ENCODE peak calls at places on chromosomes 3 and 15, in eight cellular contexts. One of them, this sample, is unnamed.

GRCh38 chr15:66387176-66388056 is 704 bp downstream of the MAP2K1 start:
- DNase-seq in GM19239: no peak
- DNase-seq in T-helper 2 cell: peak; percentile 76
- DNase-seq in HT-29: peak; percentile 81
- DNase-seq in dorsolateral prefrontal cortex: peak; percentile 62
- DNase-seq in GM04504: no peak
- DNase-seq in stimulated activated CD8-positive, alpha-beta memory T cell treated with anti-CD3 and anti-CD28 coated beads, Interleukin-2, amount 100 ng/mL, for 1 hour: peak; percentile 50
- DNase-seq in NCI-H1436: peak; percentile 19
- DNase-seq in this sample: peak; percentile 79

GRCh38 chr15:83108266-83109219 is 1.1 kb downstream of the TM6SF1 start:
- DNase-seq in GM19239: peak; percentile 55
- DNase-seq in dorsolateral prefrontal cortex: peak; percentile 52
- DNase-seq in NCI-H1436: no peak
- DNase-seq in HT-29: no peak
- DNase-seq in stimulated activated CD8-positive, alpha-beta memory T cell treated with anti-CD3 and anti-CD28 coated beads, Interleukin-2, amount 100 ng/mL, for 1 hour: no peak
- DNase-seq in T-helper 2 cell: peak; percentile 65
- DNase-seq in GM04504: no peak
- DNase-seq in this sample: peak; percentile 33

GRCh38 chr3:50260027-50260941 is 8.7 kb upstream of the SEMA3B start:
- DNase-seq in HT-29: peak; percentile 82
- DNase-seq in GM04504: peak; percentile 79
- DNase-seq in T-helper 2 cell: peak; percentile 83
- DNase-seq in NCI-H1436: peak; percentile 56
- DNase-seq in stimulated activated CD8-positive, alpha-beta memory T cell treated with anti-CD3 and anti-CD28 coated beads, Interleukin-2, amount 100 ng/mL, for 1 hour: peak; percentile 63
- DNase-seq in dorsolateral prefrontal cortex: peak; percentile 97
- DNase-seq in GM19239: peak; percentile 99
- DNase-seq in this sample: peak; percentile 86

GRCh38 chr3:168977696-168978374 is 685.7 kb downstream of the MECOM start:
- DNase-seq in HT-29: no peak
- DNase-seq in T-helper 2 cell: no peak
- DNase-seq in dorsolateral prefrontal cortex: no peak
- DNase-seq in stimulated activated CD8-positive, alpha-beta memory T cell treated with anti-CD3 and anti-CD28 coated beads, Interleukin-2, amount 100 ng/mL, for 1 hour: no peak
- DNase-seq in GM19239: no peak
- DNase-seq in GM04504: no peak
- DNase-seq in NCI-H1436: no peak
- DNase-seq in this sample: no peak

GRCh38 chr3:178658694-178659315 is 122.6 kb downstream of the KCNMB2 start:
- DNase-seq in GM19239: no peak
- DNase-seq in stimulated activated CD8-positive, alpha-beta memory T cell treated with anti-CD3 and anti-CD28 coated beads, Interleukin-2, amount 100 ng/mL, for 1 hour: no peak
- DNase-seq in T-helper 2 cell: no peak
- DNase-seq in dorsolateral prefrontal cortex: no peak
- DNase-seq in HT-29: no peak
- DNase-seq in GM04504: no peak
- DNase-seq in NCI-H1436: no peak
- DNase-seq in this sample: no peak

GRCh38 chr3:106088270-106088669 is 219.5 kb upstream of the CBLB start:
- DNase-seq in GM04504: no peak
- DNase-seq in stimulated activated CD8-positive, alpha-beta memory T cell treated with anti-CD3 and anti-CD28 coated beads, Interleukin-2, amount 100 ng/mL, for 1 hour: no peak
- DNase-seq in T-helper 2 cell: no peak
- DNase-seq in NCI-H1436: no peak
- DNase-seq in dorsolateral prefrontal cortex: no peak
- DNase-seq in HT-29: no peak
- DNase-seq in GM19239: no peak
- DNase-seq in this sample: no peak

GRCh38 chr3:18122264-18122663 is 302.9 kb downstream of the SATB1 start:
- DNase-seq in NCI-H1436: no peak
- DNase-seq in stimulated activated CD8-positive, alpha-beta memory T cell treated with anti-CD3 and anti-CD28 coated beads, Interleukin-2, amount 100 ng/mL, for 1 hour: no peak
- DNase-seq in GM19239: no peak
- DNase-seq in HT-29: no peak
- DNase-seq in T-helper 2 cell: no peak
- DNase-seq in dorsolateral prefrontal cortex: no peak
- DNase-seq in GM04504: no peak
- DNase-seq in this sample: no peak

GRCh38 chr15:40776537-40777141 is 6.9 kb downstream of the C15orf62 start:
- DNase-seq in NCI-H1436: no peak
- DNase-seq in T-helper 2 cell: peak; percentile 77
- DNase-seq in HT-29: peak; percentile 96
- DNase-seq in GM04504: no peak
- DNase-seq in stimulated activated CD8-positive, alpha-beta memory T cell treated with anti-CD3 and anti-CD28 coated beads, Interleukin-2, amount 100 ng/mL, for 1 hour: no peak
- DNase-seq in GM19239: no peak
- DNase-seq in dorsolateral prefrontal cortex: no peak
- DNase-seq in this sample: no peak

GRCh38 chr15:97235285-97235985 is 725.1 kb upstream of the ARRDC4 start:
- DNase-seq in GM19239: no peak
- DNase-seq in HT-29: peak; percentile 79
- DNase-seq in T-helper 2 cell: peak; percentile 10
- DNase-seq in dorsolateral prefrontal cortex: peak; percentile 54
- DNase-seq in stimulated activated CD8-positive, alpha-beta memory T cell treated with anti-CD3 and anti-CD28 coated beads, Interleukin-2, amount 100 ng/mL, for 1 hour: no peak
- DNase-seq in NCI-H1436: no peak
- DNase-seq in GM04504: peak; percentile 19
- DNase-seq in this sample: peak; percentile 64

GRCh38 chr3:126259411-126260391 is 79.3 kb upstream of the ALDH1L1 start:
- DNase-seq in stimulated activated CD8-positive, alpha-beta memory T cell treated with anti-CD3 and anti-CD28 coated beads, Interleukin-2, amount 100 ng/mL, for 1 hour: no peak
- DNase-seq in dorsolateral prefrontal cortex: peak; percentile 84
- DNase-seq in T-helper 2 cell: no peak
- DNase-seq in GM04504: no peak
- DNase-seq in HT-29: peak; percentile 43
- DNase-seq in NCI-H1436: no peak
- DNase-seq in GM19239: no peak
- DNase-seq in this sample: peak; percentile 60

GRCh38 chr3:195896361-195897080 is 11.8 kb downstream of the TNK2 start:
- DNase-seq in stimulated activated CD8-positive, alpha-beta memory T cell treated with anti-CD3 and anti-CD28 coated beads, Interleukin-2, amount 100 ng/mL, for 1 hour: no peak
- DNase-seq in GM04504: peak; percentile 74
- DNase-seq in HT-29: peak; percentile 70
- DNase-seq in T-helper 2 cell: no peak
- DNase-seq in NCI-H1436: no peak
- DNase-seq in dorsolateral prefrontal cortex: no peak
- DNase-seq in GM19239: no peak
- DNase-seq in this sample: peak; percentile 46

GRCh38 chr15:98663606-98664005 is 15.3 kb downstream of the IGF1R start:
- DNase-seq in NCI-H1436: no peak
- DNase-seq in stimulated activated CD8-positive, alpha-beta memory T cell treated with anti-CD3 and anti-CD28 coated beads, Interleukin-2, amount 100 ng/mL, for 1 hour: no peak
- DNase-seq in GM19239: no peak
- DNase-seq in T-helper 2 cell: no peak
- DNase-seq in HT-29: no peak
- DNase-seq in dorsolateral prefrontal cortex: no peak
- DNase-seq in GM04504: no peak
- DNase-seq in this sample: no peak

GRCh38 chr3:171788546-171789351 is 21.5 kb downstream of the PLD1 start:
- DNase-seq in T-helper 2 cell: no peak
- DNase-seq in HT-29: peak; percentile 60
- DNase-seq in dorsolateral prefrontal cortex: no peak
- DNase-seq in NCI-H1436: no peak
- DNase-seq in stimulated activated CD8-positive, alpha-beta memory T cell treated with anti-CD3 and anti-CD28 coated beads, Interleukin-2, amount 100 ng/mL, for 1 hour: no peak
- DNase-seq in GM19239: no peak
- DNase-seq in GM04504: peak; percentile 94
- DNase-seq in this sample: no peak

GRCh38 chr3:187979543-187979942 is 174.4 kb upstream of the LPP start:
- DNase-seq in HT-29: no peak
- DNase-seq in dorsolateral prefrontal cortex: no peak
- DNase-seq in T-helper 2 cell: peak; percentile 58
- DNase-seq in stimulated activated CD8-positive, alpha-beta memory T cell treated with anti-CD3 and anti-CD28 coated beads, Interleukin-2, amount 100 ng/mL, for 1 hour: no peak
- DNase-seq in GM19239: no peak
- DNase-seq in NCI-H1436: peak; percentile 88
- DNase-seq in GM04504: no peak
- DNase-seq in this sample: no peak

GRCh38 chr15:94503293-94503692 is 271.9 kb downstream of the MCTP2 start:
- DNase-seq in NCI-H1436: no peak
- DNase-seq in GM04504: no peak
- DNase-seq in GM19239: no peak
- DNase-seq in dorsolateral prefrontal cortex: no peak
- DNase-seq in stimulated activated CD8-positive, alpha-beta memory T cell treated with anti-CD3 and anti-CD28 coated beads, Interleukin-2, amount 100 ng/mL, for 1 hour: no peak
- DNase-seq in HT-29: no peak
- DNase-seq in T-helper 2 cell: no peak
- DNase-seq in this sample: no peak

GRCh38 chr3:156291269-156292123 is 171.1 kb downstream of the KCNAB1 start:
- DNase-seq in GM19239: no peak
- DNase-seq in stimulated activated CD8-positive, alpha-beta memory T cell treated with anti-CD3 and anti-CD28 coated beads, Interleukin-2, amount 100 ng/mL, for 1 hour: no peak
- DNase-seq in NCI-H1436: no peak
- DNase-seq in T-helper 2 cell: peak; percentile 9
- DNase-seq in dorsolateral prefrontal cortex: peak; percentile 68
- DNase-seq in GM04504: no peak
- DNase-seq in HT-29: no peak
- DNase-seq in this sample: peak; percentile 15

GRCh38 chr3:47210863-47211405 is 47.0 kb upstream of the SETD2 start:
- DNase-seq in dorsolateral prefrontal cortex: no peak
- DNase-seq in T-helper 2 cell: no peak
- DNase-seq in HT-29: no peak
- DNase-seq in GM04504: no peak
- DNase-seq in NCI-H1436: no peak
- DNase-seq in GM19239: no peak
- DNase-seq in stimulated activated CD8-positive, alpha-beta memory T cell treated with anti-CD3 and anti-CD28 coated beads, Interleukin-2, amount 100 ng/mL, for 1 hour: no peak
- DNase-seq in this sample: no peak

GRCh38 chr15:50577492-50577891 is 31.0 kb upstream of the USP50 start:
- DNase-seq in T-helper 2 cell: no peak
- DNase-seq in dorsolateral prefrontal cortex: no peak
- DNase-seq in stimulated activated CD8-positive, alpha-beta memory T cell treated with anti-CD3 and anti-CD28 coated beads, Interleukin-2, amount 100 ng/mL, for 1 hour: no peak
- DNase-seq in GM19239: no peak
- DNase-seq in HT-29: no peak
- DNase-seq in GM04504: no peak
- DNase-seq in NCI-H1436: no peak
- DNase-seq in this sample: no peak

GRCh38 chr3:123711356-123711755 is 126.5 kb upstream of the HACD2 start:
- DNase-seq in stimulated activated CD8-positive, alpha-beta memory T cell treated with anti-CD3 and anti-CD28 coated beads, Interleukin-2, amount 100 ng/mL, for 1 hour: no peak
- DNase-seq in NCI-H1436: no peak
- DNase-seq in T-helper 2 cell: no peak
- DNase-seq in GM04504: no peak
- DNase-seq in GM19239: no peak
- DNase-seq in HT-29: no peak
- DNase-seq in dorsolateral prefrontal cortex: no peak
- DNase-seq in this sample: no peak

GRCh38 chr15:66704019-66704782 is 2.2 kb downstream of the SMAD6 start:
- DNase-seq in NCI-H1436: no peak
- DNase-seq in HT-29: peak; percentile 47
- DNase-seq in T-helper 2 cell: peak; percentile 20
- DNase-seq in GM19239: no peak
- DNase-seq in dorsolateral prefrontal cortex: no peak
- DNase-seq in GM04504: no peak
- DNase-seq in stimulated activated CD8-positive, alpha-beta memory T cell treated with anti-CD3 and anti-CD28 coated beads, Interleukin-2, amount 100 ng/mL, for 1 hour: no peak
- DNase-seq in this sample: no peak

GRCh38 chr3:40873456-40873855 is 325.8 kb upstream of the CTNNB1 start:
- DNase-seq in GM04504: no peak
- DNase-seq in T-helper 2 cell: no peak
- DNase-seq in HT-29: no peak
- DNase-seq in dorsolateral prefrontal cortex: no peak
- DNase-seq in GM19239: no peak
- DNase-seq in stimulated activated CD8-positive, alpha-beta memory T cell treated with anti-CD3 and anti-CD28 coated beads, Interleukin-2, amount 100 ng/mL, for 1 hour: no peak
- DNase-seq in NCI-H1436: no peak
- DNase-seq in this sample: no peak

GRCh38 chr3:109050591-109051167 is 67.3 kb downstream of the MORC1 start:
- DNase-seq in GM04504: no peak
- DNase-seq in T-helper 2 cell: peak; percentile 40
- DNase-seq in GM19239: peak; percentile 18
- DNase-seq in stimulated activated CD8-positive, alpha-beta memory T cell treated with anti-CD3 and anti-CD28 coated beads, Interleukin-2, amount 100 ng/mL, for 1 hour: no peak
- DNase-seq in HT-29: peak; percentile 66
- DNase-seq in NCI-H1436: peak; percentile 7
- DNase-seq in dorsolateral prefrontal cortex: no peak
- DNase-seq in this sample: peak; percentile 59

GRCh38 chr3:25563601-25564000 is 101.1 kb downstream of the TOP2B start:
- DNase-seq in dorsolateral prefrontal cortex: no peak
- DNase-seq in HT-29: no peak
- DNase-seq in stimulated activated CD8-positive, alpha-beta memory T cell treated with anti-CD3 and anti-CD28 coated beads, Interleukin-2, amount 100 ng/mL, for 1 hour: no peak
- DNase-seq in NCI-H1436: no peak
- DNase-seq in GM19239: no peak
- DNase-seq in GM04504: no peak
- DNase-seq in T-helper 2 cell: no peak
- DNase-seq in this sample: no peak

GRCh38 chr15:52963865-52964264 is 173.7 kb upstream of the ONECUT1 start:
- DNase-seq in NCI-H1436: no peak
- DNase-seq in GM19239: no peak
- DNase-seq in dorsolateral prefrontal cortex: no peak
- DNase-seq in T-helper 2 cell: no peak
- DNase-seq in GM04504: no peak
- DNase-seq in stimulated activated CD8-positive, alpha-beta memory T cell treated with anti-CD3 and anti-CD28 coated beads, Interleukin-2, amount 100 ng/mL, for 1 hour: no peak
- DNase-seq in HT-29: no peak
- DNase-seq in this sample: no peak

This sample was measured in HAP-1.